ENCODE peak calls at places on chromosomes 16 and 17, in ten cellular contexts. M is stomach, S is RWPE2, B is fibroblast of mammary gland, R is left lung, F is epithelial cell of esophagus, O is breast epithelium, J is heart right ventricle, T is AG09309, A is skeletal muscle cell. P is an unnamed sample.

GRCh38 chr16:56424404-56424765 is 960 bp downstream of the AMFR start:
- DNase-seq in M (no peak), S (no peak), B (peak), R (no peak), F (no peak), O (no peak), J (peak), T (no peak), A (no peak), P (no peak)

GRCh38 chr16:48261569-48261968 is 14.2 kb upstream of the ABCC11 start:
- DNase-seq in M (no peak), S (no peak), B (no peak), R (no peak), F (no peak), O (no peak), J (no peak), T (no peak), A (no peak), P (no peak)

GRCh38 chr17:39867084-39867890 is 715 bp upstream of the ZPBP2 start:
- DNase-seq in M (no peak), S (no peak), B (no peak), R (no peak), F (no peak), O (no peak), J (no peak), T (no peak), A (no peak), P (no peak)

GRCh38 chr17:70563301-70563820 is 394.0 kb downstream of the KCNJ2 start:
- DNase-seq in M (no peak), S (no peak), B (peak), R (no peak), F (no peak), O (no peak), J (peak), T (no peak), A (peak), P (peak)

GRCh38 chr17:6070280-6070894 is at the start of gene WSCD1:
- DNase-seq in M (peak), S (no peak), B (no peak), R (no peak), F (no peak), O (no peak), J (no peak), T (no peak), A (no peak), P (no peak)

GRCh38 chr16:637081-638018 is 1.2 kb upstream of the METTL26 start:
- DNase-seq in M (peak), S (no peak), B (peak), R (peak), F (peak), O (peak), J (peak), T (no peak), A (peak), P (peak)

GRCh38 chr17:57035971-57036481 is 49.0 kb upstream of the AKAP1 start:
- DNase-seq in M (peak), S (no peak), B (no peak), R (no peak), F (peak), O (peak), J (peak), T (no peak), A (no peak), P (no peak)

GRCh38 chr17:373616-374225 is 21.1 kb upstream of the RPH3AL start:
- DNase-seq in M (no peak), S (peak), B (no peak), R (no peak), F (no peak), O (no peak), J (no peak), T (no peak), A (no peak), P (no peak)

GRCh38 chr16:17748005-17748719 is 277.4 kb upstream of the XYLT1 start:
- DNase-seq in M (no peak), S (no peak), B (no peak), R (no peak), F (no peak), O (no peak), J (no peak), T (no peak), A (no peak), P (no peak)

GRCh38 chr16:85210423-85211169 is 98.3 kb upstream of the CIBAR2 start:
- DNase-seq in M (no peak), S (no peak), B (peak), R (peak), F (peak), O (no peak), J (no peak), T (no peak), A (no peak), P (peak)

GRCh38 chr17:76337413-76337777 is 16.3 kb downstream of the PRPSAP1 start:
- DNase-seq in M (no peak), S (no peak), B (peak), R (no peak), F (peak), O (no peak), J (no peak), T (no peak), A (no peak), P (no peak)

GRCh38 chr17:20702692-20703091 is 123.2 kb downstream of the CDRT15L2 start:
- DNase-seq in M (no peak), S (no peak), B (no peak), R (no peak), F (no peak), O (no peak), J (no peak), T (no peak), A (no peak), P (no peak)

GRCh38 chr17:61018938-61019337 is 341.3 kb downstream of the BCAS3 start:
- DNase-seq in M (no peak), S (no peak), B (no peak), R (peak), F (no peak), O (no peak), J (no peak), T (no peak), A (no peak), P (no peak)

GRCh38 chr17:76331083-76331482 is 22.6 kb downstream of the PRPSAP1 start:
- DNase-seq in M (no peak), S (no peak), B (no peak), R (no peak), F (peak), O (no peak), J (no peak), T (no peak), A (no peak), P (no peak)

GRCh38 chr17:35890774-35891155 is 10.6 kb upstream of the CCL5 start:
- DNase-seq in M (peak), S (no peak), B (no peak), R (no peak), F (no peak), O (no peak), J (no peak), T (no peak), A (no peak), P (no peak)

GRCh38 chr17:44000871-44001460 is 3.5 kb upstream of the NAGS start:
- DNase-seq in M (no peak), S (no peak), B (no peak), R (no peak), F (no peak), O (no peak), J (no peak), T (no peak), A (no peak), P (no peak)

GRCh38 chr17:8923762-8924161 is 41.7 kb downstream of the PIK3R5 start:
- DNase-seq in M (no peak), S (no peak), B (no peak), R (no peak), F (no peak), O (no peak), J (no peak), T (no peak), A (no peak), P (no peak)

GRCh38 chr16:73016488-73016830 is 31.5 kb downstream of the ZFHX3 start:
- DNase-seq in M (no peak), S (no peak), B (no peak), R (no peak), F (no peak), O (no peak), J (no peak), T (no peak), A (no peak), P (no peak)

GRCh38 chr17:55663395-55663794 is 59.3 kb downstream of the TMEM100 start:
- DNase-seq in M (no peak), S (no peak), B (no peak), R (no peak), F (no peak), O (no peak), J (no peak), T (no peak), A (no peak), P (no peak)

GRCh38 chr17:41404024-41404651 is 6.7 kb upstream of the KRT31 start:
- DNase-seq in M (no peak), S (peak), B (peak), R (no peak), F (peak), O (no peak), J (peak), T (peak), A (peak), P (peak)

GRCh38 chr16:90019543-90020259 is 445 bp upstream of the DBNDD1 start:
- DNase-seq in M (peak), S (no peak), B (peak), R (peak), F (peak), O (no peak), J (no peak), T (no peak), A (peak), P (peak)

GRCh38 chr17:62775876-62776275 is 32.2 kb downstream of the MARCHF10 start:
- DNase-seq in M (no peak), S (no peak), B (peak), R (no peak), F (no peak), O (no peak), J (no peak), T (no peak), A (no peak), P (no peak)

GRCh38 chr16:11613381-11614303 is 26.9 kb upstream of the LITAF start:
- DNase-seq in M (peak), S (peak), B (no peak), R (peak), F (peak), O (no peak), J (peak), T (no peak), A (no peak), P (no peak)

GRCh38 chr17:9951803-9952202 is 46.7 kb upstream of the RCVRN start:
- DNase-seq in M (no peak), S (no peak), B (no peak), R (no peak), F (no peak), O (no peak), J (no peak), T (no peak), A (no peak), P (no peak)

GRCh38 chr16:11152677-11153321 is 103.2 kb downstream of the SOCS1 start:
- DNase-seq in M (no peak), S (no peak), B (no peak), R (peak), F (no peak), O (no peak), J (no peak), T (no peak), A (no peak), P (no peak)

GRCh38 chr17:489758-490329 is 137.2 kb upstream of the RPH3AL start:
- DNase-seq in M (peak), S (no peak), B (peak), R (peak), F (peak), O (no peak), J (peak), T (no peak), A (no peak), P (peak)

GRCh38 chr16:66344533-66345145 is 21.9 kb upstream of the CDH5 start:
- DNase-seq in M (no peak), S (no peak), B (peak), R (no peak), F (peak), O (no peak), J (peak), T (no peak), A (no peak), P (peak)

GRCh38 chr17:69452664-69453260 is 38.3 kb downstream of the MAP2K6 start:
- DNase-seq in M (no peak), S (no peak), B (no peak), R (no peak), F (no peak), O (no peak), J (no peak), T (no peak), A (no peak), P (no peak)

GRCh38 chr17:30271102-30271501 is 20.6 kb downstream of the BLMH start:
- DNase-seq in M (no peak), S (no peak), B (peak), R (no peak), F (no peak), O (no peak), J (no peak), T (no peak), A (no peak), P (peak)

GRCh38 chr16:9389543-9390207 is 298.2 kb downstream of the HAPSTR1 start:
- DNase-seq in M (no peak), S (no peak), B (no peak), R (no peak), F (no peak), O (no peak), J (no peak), T (no peak), A (no peak), P (no peak)

GRCh38 chr16:80080287-80080851 is 460.4 kb upstream of the DYNLRB2 start:
- DNase-seq in M (no peak), S (no peak), B (no peak), R (no peak), F (peak), O (no peak), J (no peak), T (no peak), A (no peak), P (no peak)

GRCh38 chr17:41967921-41968578 is 1.5 kb downstream of the CNP start:
- DNase-seq in M (no peak), S (no peak), B (no peak), R (peak), F (no peak), O (no peak), J (no peak), T (no peak), A (no peak), P (no peak)

GRCh38 chr17:77280304-77280910 is 139.6 kb downstream of the SEC14L1 start:
- DNase-seq in M (no peak), S (peak), B (peak), R (no peak), F (peak), O (no peak), J (no peak), T (peak), A (no peak), P (peak)

GRCh38 chr16:74455619-74456289 is 34.5 kb upstream of the CLEC18B start:
- DNase-seq in M (no peak), S (peak), B (peak), R (no peak), F (peak), O (no peak), J (no peak), T (no peak), A (peak), P (peak)

GRCh38 chr17:69581061-69581955 is 166.8 kb downstream of the MAP2K6 start:
- DNase-seq in M (no peak), S (no peak), B (no peak), R (no peak), F (no peak), O (no peak), J (peak), T (no peak), A (no peak), P (peak)

DNA sequence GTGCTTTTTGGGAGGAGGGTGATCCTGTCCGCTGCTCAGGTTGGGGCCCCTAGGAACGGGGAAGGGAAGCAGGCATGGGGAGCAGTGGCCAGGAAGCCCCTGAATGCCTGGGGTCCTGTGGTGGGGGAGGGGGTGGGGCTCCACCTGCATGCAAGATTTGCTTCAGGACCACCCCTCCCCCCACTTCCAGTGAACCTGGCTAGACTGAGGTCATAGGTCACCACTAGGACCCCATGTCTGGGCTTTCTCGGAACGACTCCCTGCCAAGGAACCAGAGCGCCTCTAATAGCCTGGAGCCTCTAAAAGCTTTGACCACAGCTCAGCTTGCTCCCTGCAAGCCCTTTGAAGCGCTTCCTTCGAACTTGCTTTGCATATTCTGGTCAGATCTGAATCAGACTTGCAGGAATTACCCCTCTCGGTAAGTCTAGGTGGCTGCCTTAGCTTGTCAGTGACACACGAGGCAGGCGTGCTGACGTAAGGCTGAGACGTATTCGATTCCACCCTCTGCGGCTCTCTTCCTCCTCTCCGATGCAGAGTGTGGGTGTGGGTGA is 3.6 kb downstream of the SOCS3 start:
- DNase-seq in M (peak), S (peak), B (peak), R (no peak), F (peak), O (no peak), J (no peak), T (no peak), A (peak), P (peak)
- H3K4me3 ChIP-seq in M (no peak), S (no peak), B (no peak), R (no peak), F (no peak), O (peak), J (peak), T (peak), A (peak), P (peak)

GRCh38 chr16:57798267-57798810 is 4.0 kb downstream of the KIFC3 start:
- DNase-seq in M (no peak), S (no peak), B (no peak), R (no peak), F (no peak), O (no peak), J (no peak), T (no peak), A (no peak), P (no peak)

GRCh38 chr16:57799619-57800212 is 2.6 kb downstream of the KIFC3 start:
- DNase-seq in M (no peak), S (no peak), B (no peak), R (peak), F (no peak), O (no peak), J (no peak), T (no peak), A (no peak), P (no peak)

GRCh38 chr16:57800213-57801097 is 1.8 kb downstream of the KIFC3 start:
- DNase-seq in M (peak), S (no peak), B (no peak), R (peak), F (no peak), O (no peak), J (no peak), T (no peak), A (no peak), P (no peak)

GRCh38 chr16:57797526-57798266 is 4.6 kb downstream of the KIFC3 start:
- DNase-seq in M (peak), S (peak), B (no peak), R (peak), F (peak), O (peak), J (no peak), T (no peak), A (no peak), P (no peak)

DNA sequence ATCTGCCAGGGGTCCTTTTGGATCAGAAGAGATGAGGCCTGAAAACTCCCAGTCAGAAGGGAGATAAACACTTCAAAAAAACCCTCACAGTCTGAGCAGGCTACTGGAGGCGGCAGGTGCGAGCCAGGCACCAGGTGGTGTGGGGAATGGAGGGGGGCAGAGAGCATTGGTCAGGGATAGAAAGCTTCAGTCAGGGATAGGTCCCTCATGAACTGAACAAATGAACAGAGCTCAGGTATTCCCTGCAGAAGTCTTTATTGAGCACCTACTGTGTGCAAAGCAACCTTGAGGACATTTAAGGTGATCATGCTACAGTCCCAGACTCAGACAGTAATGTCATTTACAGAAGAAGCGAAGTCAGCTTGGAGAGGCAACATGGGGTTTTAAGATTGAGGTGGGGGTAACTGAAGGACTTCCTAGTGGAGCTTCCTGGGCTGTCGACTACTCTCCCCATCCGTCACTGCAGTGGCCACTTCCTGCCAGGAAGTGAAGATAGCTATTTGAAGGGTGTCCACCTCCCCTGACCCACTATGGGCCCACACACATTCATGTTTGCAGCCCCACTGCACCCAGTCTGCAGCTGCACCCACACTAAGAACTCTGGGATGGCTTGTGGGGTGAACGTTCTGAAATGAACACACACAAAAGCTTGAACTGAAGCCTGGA is 3.2 kb downstream of the KIFC3 start:
- DNase-seq in M (peak), S (no peak), B (no peak), R (peak), F (no peak), O (no peak), J (no peak), T (no peak), A (no peak), P (no peak)
- H3K4me3 ChIP-seq in M (peak), S (no peak), B (no peak), R (no peak), F (no peak), O (no peak), J (no peak), T (no peak), A (no peak), P (no peak)

GRCh38 chr17:48540213-48540612 is 4.7 kb downstream of the HOXB2 start:
- DNase-seq in M (no peak), S (no peak), B (no peak), R (no peak), F (no peak), O (no peak), J (no peak), T (no peak), A (no peak), P (peak)
- H3K4me3 ChIP-seq in M (no peak), S (no peak), B (no peak), R (no peak), F (no peak), O (no peak), J (no peak), T (no peak), A (no peak), P (peak)

DNA sequence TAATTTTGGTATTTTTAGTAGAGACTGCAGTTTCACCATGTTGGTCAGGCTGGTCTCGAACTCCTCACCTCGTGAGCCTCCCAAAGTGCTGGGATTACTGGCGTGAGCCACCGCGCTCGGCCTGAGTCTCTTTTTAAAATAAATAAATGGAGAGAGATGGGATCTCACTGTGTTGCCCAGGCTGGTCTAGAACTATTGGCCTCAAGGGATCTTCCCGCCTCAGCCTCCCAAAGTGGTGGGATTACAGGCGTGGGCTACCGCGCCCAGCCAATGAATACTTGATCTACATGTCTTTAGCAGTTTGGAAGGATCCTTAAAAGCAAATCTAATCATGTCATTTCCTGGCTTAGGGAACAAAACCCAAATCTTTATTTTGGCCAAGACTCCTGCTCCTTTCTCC is 1.2 kb downstream of the DHODH start:
- DNase-seq in M (no peak), S (no peak), B (no peak), R (no peak), F (no peak), O (no peak), J (no peak), T (no peak), A (no peak), P (no peak)
- H3K4me3 ChIP-seq in M (no peak), S (no peak), B (no peak), R (no peak), F (no peak), O (no peak), J (no peak), T (no peak), A (no peak), P (no peak)